ENCODE peak calls at places on chromosome 4, in nine cellular contexts. One of them, this sample, is unnamed.
A peak's percentile ranks its signal among the peaks of the same experiment; 100 is the strongest.

GRCh38 chr4:1008840-1009646 is 2.4 kb upstream of the FGFRL1 start:
- DNase-seq in lower lobe of right lung: peak; percentile 74
- DNase-seq in brain pericyte: no peak
- DNase-seq in ACHN: peak; percentile 17
- DNase-seq in 8988T: no peak
- DNase-seq in cardiac fibroblast: no peak
- DNase-seq in GM23338: peak; percentile 58
- DNase-seq in occipital lobe: no peak
- DNase-seq in CD4-positive, CD25-positive, alpha-beta regulatory T cell: peak; percentile 50
- DNase-seq in this sample: no peak

GRCh38 chr4:48267574-48267973 is 2.1 kb downstream of the TEC start:
- DNase-seq in lower lobe of right lung: no peak
- DNase-seq in brain pericyte: no peak
- DNase-seq in ACHN: no peak
- DNase-seq in 8988T: no peak
- DNase-seq in cardiac fibroblast: no peak
- DNase-seq in GM23338: no peak
- DNase-seq in occipital lobe: no peak
- DNase-seq in CD4-positive, CD25-positive, alpha-beta regulatory T cell: no peak
- DNase-seq in this sample: no peak

GRCh38 chr4:41465135-41465761 is 72.7 kb upstream of the LIMCH1 start:
- DNase-seq in lower lobe of right lung: no peak
- DNase-seq in brain pericyte: no peak
- DNase-seq in ACHN: no peak
- DNase-seq in 8988T: no peak
- DNase-seq in cardiac fibroblast: no peak
- DNase-seq in GM23338: no peak
- DNase-seq in occipital lobe: peak; percentile 33
- DNase-seq in CD4-positive, CD25-positive, alpha-beta regulatory T cell: no peak
- DNase-seq in this sample: no peak

GRCh38 chr4:37533286-37534033 is 152.7 kb downstream of the RELL1 start:
- DNase-seq in lower lobe of right lung: no peak
- DNase-seq in brain pericyte: no peak
- DNase-seq in ACHN: no peak
- DNase-seq in 8988T: no peak
- DNase-seq in cardiac fibroblast: no peak
- DNase-seq in GM23338: no peak
- DNase-seq in occipital lobe: no peak
- DNase-seq in CD4-positive, CD25-positive, alpha-beta regulatory T cell: no peak
- DNase-seq in this sample: no peak

GRCh38 chr4:156238171-156238570 is 284.5 kb upstream of the CTSO start:
- DNase-seq in lower lobe of right lung: no peak
- DNase-seq in brain pericyte: no peak
- DNase-seq in ACHN: no peak
- DNase-seq in 8988T: no peak
- DNase-seq in cardiac fibroblast: no peak
- DNase-seq in GM23338: no peak
- DNase-seq in occipital lobe: no peak
- DNase-seq in CD4-positive, CD25-positive, alpha-beta regulatory T cell: no peak
- DNase-seq in this sample: no peak

GRCh38 chr4:2085496-2085901 is 26.4 kb downstream of the NAT8L start:
- DNase-seq in lower lobe of right lung: no peak
- DNase-seq in brain pericyte: no peak
- DNase-seq in ACHN: no peak
- DNase-seq in 8988T: no peak
- DNase-seq in cardiac fibroblast: no peak
- DNase-seq in GM23338: no peak
- DNase-seq in occipital lobe: no peak
- DNase-seq in CD4-positive, CD25-positive, alpha-beta regulatory T cell: no peak
- DNase-seq in this sample: no peak

GRCh38 chr4:169765845-169766244 is 8.1 kb upstream of the HPF1 start:
- DNase-seq in lower lobe of right lung: no peak
- DNase-seq in brain pericyte: no peak
- DNase-seq in ACHN: no peak
- DNase-seq in 8988T: no peak
- DNase-seq in cardiac fibroblast: no peak
- DNase-seq in GM23338: no peak
- DNase-seq in occipital lobe: no peak
- DNase-seq in CD4-positive, CD25-positive, alpha-beta regulatory T cell: no peak
- DNase-seq in this sample: no peak

GRCh38 chr4:115515379-115516171 is 402.2 kb upstream of the NDST4 start:
- DNase-seq in lower lobe of right lung: no peak
- DNase-seq in brain pericyte: no peak
- DNase-seq in ACHN: no peak
- DNase-seq in 8988T: no peak
- DNase-seq in cardiac fibroblast: no peak
- DNase-seq in GM23338: no peak
- DNase-seq in occipital lobe: no peak
- DNase-seq in CD4-positive, CD25-positive, alpha-beta regulatory T cell: no peak
- DNase-seq in this sample: no peak

GRCh38 chr4:1168291-1169031 is 3.9 kb downstream of the SPON2 start:
- DNase-seq in lower lobe of right lung: peak; percentile 41
- DNase-seq in brain pericyte: no peak
- DNase-seq in ACHN: no peak
- DNase-seq in 8988T: no peak
- DNase-seq in cardiac fibroblast: no peak
- DNase-seq in GM23338: no peak
- DNase-seq in occipital lobe: no peak
- DNase-seq in CD4-positive, CD25-positive, alpha-beta regulatory T cell: no peak
- DNase-seq in this sample: no peak

GRCh38 chr4:158268553-158268952 is 58.3 kb downstream of the TMEM144 start:
- DNase-seq in lower lobe of right lung: no peak
- DNase-seq in brain pericyte: no peak
- DNase-seq in ACHN: no peak
- DNase-seq in 8988T: no peak
- DNase-seq in cardiac fibroblast: no peak
- DNase-seq in GM23338: peak; percentile 28
- DNase-seq in occipital lobe: no peak
- DNase-seq in CD4-positive, CD25-positive, alpha-beta regulatory T cell: no peak
- DNase-seq in this sample: no peak

GRCh38 chr4:157075811-157076577 is at the start of gene GLRB:
- DNase-seq in lower lobe of right lung: peak; percentile 50
- DNase-seq in brain pericyte: no peak
- DNase-seq in ACHN: peak; percentile 45
- DNase-seq in 8988T: no peak
- DNase-seq in cardiac fibroblast: peak; percentile 22
- DNase-seq in GM23338: peak; percentile 54
- DNase-seq in occipital lobe: peak; percentile 13
- DNase-seq in CD4-positive, CD25-positive, alpha-beta regulatory T cell: no peak
- DNase-seq in this sample: no peak

GRCh38 chr4:89307446-89308160 is at the start of gene GPRIN3:
- DNase-seq in lower lobe of right lung: peak; percentile 85
- DNase-seq in brain pericyte: no peak
- DNase-seq in ACHN: no peak
- DNase-seq in 8988T: peak; percentile 17
- DNase-seq in cardiac fibroblast: peak; percentile 24
- DNase-seq in GM23338: peak; percentile 76
- DNase-seq in occipital lobe: peak; percentile 50
- DNase-seq in CD4-positive, CD25-positive, alpha-beta regulatory T cell: peak; percentile 60
- DNase-seq in this sample: no peak

GRCh38 chr4:61922766-61923165 is 722.6 kb downstream of the ADGRL3 start:
- DNase-seq in lower lobe of right lung: no peak
- DNase-seq in brain pericyte: no peak
- DNase-seq in ACHN: no peak
- DNase-seq in 8988T: no peak
- DNase-seq in cardiac fibroblast: no peak
- DNase-seq in GM23338: no peak
- DNase-seq in occipital lobe: no peak
- DNase-seq in CD4-positive, CD25-positive, alpha-beta regulatory T cell: no peak
- DNase-seq in this sample: no peak

GRCh38 chr4:26462874-26463273 is 27.4 kb downstream of the CCKAR start:
- DNase-seq in lower lobe of right lung: no peak
- DNase-seq in brain pericyte: no peak
- DNase-seq in ACHN: no peak
- DNase-seq in 8988T: no peak
- DNase-seq in cardiac fibroblast: no peak
- DNase-seq in GM23338: no peak
- DNase-seq in occipital lobe: no peak
- DNase-seq in CD4-positive, CD25-positive, alpha-beta regulatory T cell: no peak
- DNase-seq in this sample: no peak

GRCh38 chr4:104429150-104429741 is 65.4 kb downstream of the CXXC4 start:
- DNase-seq in lower lobe of right lung: no peak
- DNase-seq in brain pericyte: no peak
- DNase-seq in ACHN: no peak
- DNase-seq in 8988T: no peak
- DNase-seq in cardiac fibroblast: no peak
- DNase-seq in GM23338: no peak
- DNase-seq in occipital lobe: no peak
- DNase-seq in CD4-positive, CD25-positive, alpha-beta regulatory T cell: no peak
- DNase-seq in this sample: no peak

GRCh38 chr4:121375262-121375661 is 5.6 kb downstream of the QRFPR start:
- DNase-seq in lower lobe of right lung: no peak
- DNase-seq in brain pericyte: no peak
- DNase-seq in ACHN: peak; percentile 63
- DNase-seq in 8988T: no peak
- DNase-seq in cardiac fibroblast: peak; percentile 50
- DNase-seq in GM23338: no peak
- DNase-seq in occipital lobe: no peak
- DNase-seq in CD4-positive, CD25-positive, alpha-beta regulatory T cell: no peak
- DNase-seq in this sample: no peak

GRCh38 chr4:113682730-113683129 is 78.8 kb downstream of the CAMK2D start:
- DNase-seq in lower lobe of right lung: no peak
- DNase-seq in brain pericyte: no peak
- DNase-seq in ACHN: no peak
- DNase-seq in 8988T: no peak
- DNase-seq in cardiac fibroblast: no peak
- DNase-seq in GM23338: no peak
- DNase-seq in occipital lobe: no peak
- DNase-seq in CD4-positive, CD25-positive, alpha-beta regulatory T cell: no peak
- DNase-seq in this sample: no peak